ENCODE peak calls at places on chromosomes 11 and 22, in ten cellular contexts. B is HuH-7.5; O is hepatocyte; X is tibial nerve; M is PC-9; E is transverse colon; F is activated CD4-positive, CD25-positive, alpha-beta regulatory T cell treated with anti-CD3 and anti-CD28 coated beads, Interleukin-2, amount 50 U/mL, for 72 hours; G is DMS79 treated with DMSO at 0.1 percent for 48 hours; I is MV-4-11; Y is SW480. S is an unnamed sample.

GRCh38 chr11:612201-612960 is 3.4 kb downstream of the IRF7 start:
- DNase-seq in O (peak), X (no peak), G (no peak), B (no peak), I (peak), E (peak), Y (peak), F (no peak), M (peak), S (no peak)

GRCh38 chr11:75668508-75669297 is at the start of gene MAP6:
- DNase-seq in X (no peak), G (peak), O (peak), E (peak), M (no peak), F (no peak), B (no peak), Y (peak), I (no peak), S (no peak)

GRCh38 chr11:16632295-16633200 is 105.9 kb upstream of the C11orf58 start:
- DNase-seq in M (peak), F (no peak), X (no peak), I (peak), B (no peak), G (no peak), O (peak), E (no peak), Y (peak), S (peak)

GRCh38 chr11:78419327-78419726 is 1.7 kb upstream of the GAB2 start:
- DNase-seq in Y (no peak), B (no peak), X (peak), M (no peak), I (peak), F (no peak), E (peak), G (peak), O (peak), S (no peak)

GRCh38 chr11:119906376-119906775 is 177.4 kb upstream of the NECTIN1 start:
- DNase-seq in B (no peak), X (no peak), E (no peak), M (no peak), F (no peak), O (no peak), I (no peak), Y (no peak), G (no peak), S (no peak)

GRCh38 chr22:37627545-37627944 is 11.9 kb upstream of the SH3BP1 start:
- DNase-seq in O (no peak), X (no peak), G (no peak), F (no peak), M (no peak), B (no peak), I (peak), E (peak), Y (no peak), S (no peak)

GRCh38 chr22:37891926-37892325 is 14.2 kb upstream of the MICALL1 start:
- DNase-seq in F (no peak), E (no peak), B (no peak), X (no peak), M (no peak), I (no peak), O (no peak), Y (no peak), G (no peak), S (no peak)

GRCh38 chr11:64251986-64252837 is 882 bp downstream of the PLCB3 start:
- DNase-seq in O (peak), E (peak), I (peak), B (peak), F (no peak), M (peak), Y (no peak), X (no peak), G (peak), S (peak)

GRCh38 chr11:498297-499181 is 8.5 kb downstream of the RNH1 start:
- DNase-seq in I (no peak), Y (no peak), M (no peak), B (no peak), O (no peak), F (no peak), X (no peak), G (no peak), E (no peak), S (no peak)

GRCh38 chr22:49251371-49251770 is 576.3 kb downstream of the BRD1 start:
- DNase-seq in I (no peak), M (no peak), X (no peak), O (no peak), Y (no peak), F (peak), G (no peak), B (no peak), E (no peak), S (no peak)

GRCh38 chr22:48567213-48567975 is 1260.3 kb downstream of the BRD1 start:
- DNase-seq in F (no peak), I (no peak), X (no peak), M (no peak), Y (no peak), G (peak), E (no peak), B (no peak), O (no peak), S (peak)

GRCh38 chr22:30806391-30806861 is 111.8 kb downstream of the OSBP2 start:
- DNase-seq in O (no peak), F (no peak), Y (peak), I (peak), M (peak), X (no peak), G (no peak), B (no peak), E (no peak), S (peak)

GRCh38 chr22:50506611-50507420 is 686 bp downstream of the LMF2 start:
- DNase-seq in G (no peak), X (no peak), O (peak), B (peak), Y (no peak), I (no peak), E (no peak), F (no peak), M (no peak), S (no peak)

GRCh38 chr11:1073261-1073724 is 1.4 kb upstream of the MUC2 start:
- DNase-seq in G (no peak), I (peak), Y (peak), F (peak), M (peak), B (no peak), X (no peak), E (peak), O (peak), S (no peak)

GRCh38 chr11:49221112-49221511 is 12.7 kb upstream of the FOLH1 start:
- DNase-seq in Y (no peak), B (no peak), O (no peak), M (no peak), F (no peak), I (no peak), E (no peak), X (no peak), G (no peak), S (peak)

GRCh38 chr11:16791494-16791961 is 53.1 kb downstream of the C11orf58 start:
- DNase-seq in F (no peak), M (peak), B (no peak), O (peak), X (peak), I (peak), G (no peak), E (no peak), Y (peak), S (peak)

GRCh38 chr11:27693398-27693797 is 6.9 kb downstream of the BDNF start:
- DNase-seq in E (no peak), I (no peak), G (no peak), B (no peak), M (no peak), X (no peak), F (no peak), O (no peak), Y (no peak), S (no peak)

GRCh38 chr11:108111126-108111525 is 10.2 kb upstream of the ACAT1 start:
- DNase-seq in M (no peak), G (no peak), F (no peak), X (no peak), E (no peak), B (no peak), Y (no peak), I (no peak), O (no peak), S (no peak)

GRCh38 chr22:37631448-37632173 is 7.9 kb upstream of the SH3BP1 start:
- DNase-seq in E (peak), M (no peak), G (no peak), I (no peak), O (no peak), Y (no peak), F (no peak), X (no peak), B (no peak), S (no peak)

GRCh38 chr22:25485626-25486545 is 78.6 kb upstream of the GRK3 start:
- DNase-seq in M (no peak), O (no peak), F (no peak), I (peak), E (no peak), Y (peak), G (no peak), B (no peak), X (no peak), S (no peak)

GRCh38 chr22:36585841-36586240 is 56.9 kb upstream of the EIF3D start:
- DNase-seq in Y (peak), F (no peak), G (no peak), X (no peak), I (no peak), M (peak), O (no peak), E (no peak), B (no peak), S (peak)

GRCh38 chr11:128734439-128735224 is 40.8 kb downstream of the FLI1 start:
- DNase-seq in G (no peak), M (no peak), B (no peak), Y (no peak), E (peak), X (peak), F (no peak), O (no peak), I (peak), S (no peak)

GRCh38 chr11:40293655-40294342 is 1165.7 kb downstream of the LRRC4C start:
- DNase-seq in G (peak), O (peak), F (peak), E (peak), M (peak), I (peak), Y (peak), B (peak), X (peak), S (peak)

GRCh38 chr22:44554411-44554810 is 56.4 kb upstream of the RTL6 start:
- DNase-seq in G (no peak), M (no peak), E (no peak), F (no peak), Y (no peak), O (no peak), I (no peak), B (no peak), X (no peak), S (no peak)

GRCh38 chr11:87437844-87438223 is 400.1 kb downstream of the TMEM135 start:
- DNase-seq in O (no peak), G (no peak), F (no peak), E (no peak), B (no peak), X (no peak), M (no peak), Y (no peak), I (no peak), S (no peak)

GRCh38 chr11:68974421-68975194 is 6.2 kb downstream of the MRGPRD start:
- DNase-seq in O (peak), G (no peak), F (no peak), B (no peak), M (no peak), X (no peak), Y (peak), E (peak), I (no peak), S (peak)

S was measured in SK-MEL-5.